ENCODE peak calls at places on chromosomes 3 and 15, in six cellular contexts. O, X, M, U, S and I are unnamed samples.

GRCh38 chr3:100732435-100732834 is 23.1 kb downstream of the TFG start:
- DNase-seq in O (no peak), X (no peak), M (no peak), U (no peak), S (no peak), I (no peak)

GRCh38 chr3:107555359-107555758 is 32.6 kb downstream of the BBX start:
- DNase-seq in O (no peak), X (no peak), M (no peak), U (no peak), S (no peak), I (no peak)

GRCh38 chr3:33115024-33115768 is 1.4 kb downstream of the CRTAP start:
- DNase-seq in O (peak; percentile 85), X (no peak), M (no peak), U (peak; percentile 78), S (peak; percentile 26), I (no peak)

GRCh38 chr15:84714816-84715215 is 1.1 kb downstream of the SEC11A start:
- DNase-seq in O (no peak), X (no peak), M (no peak), U (no peak), S (no peak), I (no peak)

GRCh38 chr3:55690746-55691540 is 203.8 kb upstream of the WNT5A start:
- DNase-seq in O (no peak), X (peak; percentile 49), M (no peak), U (no peak), S (no peak), I (no peak)

GRCh38 chr15:70341566-70341965 is 243.8 kb upstream of the TLE3 start:
- DNase-seq in O (no peak), X (no peak), M (no peak), U (no peak), S (no peak), I (no peak)

GRCh38 chr3:42503957-42504333 is 1.5 kb downstream of the VIPR1 start:
- DNase-seq in O (no peak), X (no peak), M (no peak), U (no peak), S (no peak), I (no peak)

GRCh38 chr15:66293419-66294156 is at the start of gene DIS3L:
- DNase-seq in O (peak; percentile 78), X (peak; percentile 72), M (peak; percentile 67), U (no peak), S (peak; percentile 81), I (peak; percentile 58)

GRCh38 chr15:90610220-90610619 is 80.5 kb downstream of the CRTC3 start:
- DNase-seq in O (no peak), X (no peak), M (no peak), U (no peak), S (no peak), I (no peak)

GRCh38 chr15:78950906-78951840 is 6.3 kb upstream of the CTSH start:
- DNase-seq in O (no peak), X (no peak), M (no peak), U (no peak), S (peak; percentile 59), I (no peak)

GRCh38 chr3:173217127-173217526 is 76.1 kb upstream of the SPATA16 start:
- DNase-seq in O (no peak), X (no peak), M (no peak), U (no peak), S (no peak), I (no peak)

GRCh38 chr3:184466413-184466960 is 86.6 kb downstream of the CHRD start:
- DNase-seq in O (peak; percentile 63), X (peak; percentile 14), M (no peak), U (no peak), S (no peak), I (no peak)

GRCh38 chr3:127671523-127672428 is 976 bp upstream of the ABTB1 start:
- DNase-seq in O (peak; percentile 64), X (no peak), M (no peak), U (no peak), S (no peak), I (no peak)

GRCh38 chr3:117681619-117682018 is 972.0 kb downstream of the TUSC7 start:
- DNase-seq in O (no peak), X (no peak), M (no peak), U (no peak), S (no peak), I (no peak)

GRCh38 chr3:195853930-195854478 is 42.3 kb upstream of the MUC4 start:
- DNase-seq in O (peak; percentile 35), X (no peak), M (no peak), U (no peak), S (no peak), I (no peak)

GRCh38 chr3:104069114-104069513 is 1297.6 kb upstream of the ALCAM start:
- DNase-seq in O (no peak), X (no peak), M (no peak), U (no peak), S (no peak), I (no peak)

GRCh38 chr3:52053307-52054304 is 2.8 kb downstream of the DUSP7 start:
- DNase-seq in O (peak; percentile 69), X (no peak), M (no peak), U (peak; percentile 100), S (no peak), I (no peak)

GRCh38 chr3:148648685-148649352 is 48.9 kb upstream of the AGTR1 start:
- DNase-seq in O (no peak), X (no peak), M (no peak), U (no peak), S (peak; percentile 15), I (no peak)

GRCh38 chr15:38127306-38127731 is 125.3 kb upstream of the SPRED1 start:
- DNase-seq in O (no peak), X (no peak), M (no peak), U (no peak), S (no peak), I (peak; percentile 74)

GRCh38 chr3:49806838-49807237 is 3.8 kb downstream of the INKA1 start:
- DNase-seq in O (no peak), X (no peak), M (no peak), U (no peak), S (no peak), I (no peak)

GRCh38 chr3:31289592-31289991 is 243.1 kb upstream of the STT3B start:
- DNase-seq in O (no peak), X (peak; percentile 31), M (no peak), U (no peak), S (no peak), I (no peak)

GRCh38 chr3:169760479-169760878 is 4.4 kb downstream of the TERC start:
- DNase-seq in O (no peak), X (no peak), M (no peak), U (peak; percentile 25), S (no peak), I (no peak)

GRCh38 chr15:80141916-80142598 is 10.7 kb upstream of the FAH start:
- DNase-seq in O (no peak), X (no peak), M (no peak), U (no peak), S (no peak), I (no peak)

DNA sequence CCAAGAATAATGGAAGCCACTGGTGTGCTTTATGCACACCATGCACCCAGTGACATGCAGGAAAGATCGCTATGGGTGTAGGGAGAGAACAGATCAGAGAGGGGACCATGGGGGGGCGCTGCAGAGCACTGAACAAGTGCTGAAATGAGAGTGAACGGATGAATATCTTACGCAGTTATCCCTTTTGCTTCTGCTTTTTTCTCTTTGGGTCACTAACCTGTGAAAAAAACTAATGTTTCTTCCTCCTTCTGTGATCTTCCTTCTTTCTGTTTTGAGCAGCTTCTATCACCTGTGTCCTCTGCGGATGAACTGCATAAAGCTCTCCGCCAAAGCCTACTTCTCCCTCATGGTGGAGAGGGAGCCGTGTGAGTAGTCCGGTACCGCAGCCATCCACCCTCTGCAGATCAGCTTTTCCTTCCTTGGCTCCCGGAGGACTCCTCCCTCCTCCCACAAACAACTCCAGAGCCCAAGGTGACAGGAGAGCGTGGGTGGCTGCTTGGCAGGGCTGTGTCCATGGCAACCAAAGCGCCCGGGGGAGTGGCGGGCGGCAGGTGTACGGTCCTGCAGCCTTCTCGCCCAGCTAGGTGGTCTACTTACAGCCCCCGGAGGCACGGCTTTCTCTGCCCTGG is 106.2 kb downstream of the DGKG start:
- DNase-seq in O (no peak), X (peak; percentile 39), M (no peak), U (no peak), S (no peak), I (no peak)
- TF ChIP-seq CTCF in O (no peak), X (peak; percentile 30), M (no peak), U (peak; percentile 55), S (no peak), I (no peak)

GRCh38 chr3:134312072-134312872 is 61.6 kb upstream of the RYK start:
- DNase-seq in O (peak; percentile 71), X (peak; percentile 22), M (no peak), U (no peak), S (no peak), I (no peak)
- TF ChIP-seq CTCF in O (peak; percentile 13), X (no peak), M (peak; percentile 2), U (peak; percentile 71), S (no peak), I (no peak)

GRCh38 chr3:131458653-131459052 is 44.1 kb downstream of the MRPL3 start:
- DNase-seq in O (no peak), X (no peak), M (no peak), U (no peak), S (no peak), I (no peak)
- TF ChIP-seq CTCF in O (no peak), X (no peak), M (no peak), U (no peak), S (no peak), I (no peak)

DNA sequence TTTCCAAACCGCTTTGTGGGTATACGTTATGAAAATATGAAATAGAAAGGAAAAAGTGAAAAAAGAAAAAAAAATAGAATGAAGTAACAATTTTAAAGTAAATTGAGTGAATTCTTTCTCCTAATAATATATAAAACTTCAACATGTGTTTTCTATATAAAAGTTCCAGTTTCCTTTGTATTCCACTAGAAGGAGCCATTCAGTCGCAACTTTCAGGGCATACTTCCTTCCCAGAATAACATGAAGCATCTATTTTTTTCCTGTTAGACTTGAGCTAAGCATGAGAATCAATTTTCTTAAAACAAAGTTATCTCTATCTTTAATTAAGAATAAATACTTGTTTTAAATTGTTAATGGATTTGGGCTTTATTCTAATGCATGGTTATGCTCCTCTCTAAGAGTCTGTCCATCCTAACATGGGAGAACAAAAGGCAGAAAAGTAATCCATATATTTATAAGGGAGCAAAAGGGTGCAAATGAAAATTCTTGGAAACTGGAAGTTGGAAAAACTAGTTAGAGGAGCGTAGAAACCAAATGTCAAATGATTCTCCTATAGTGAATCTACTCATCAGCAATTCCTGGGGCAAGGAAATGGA is 16.0 kb upstream of the VGLL3 start:
- DNase-seq in O (no peak), X (no peak), M (no peak), U (no peak), S (no peak), I (no peak)
- TF ChIP-seq CTCF in O (no peak), X (peak; percentile 32), M (no peak), U (peak; percentile 25), S (peak; percentile 60), I (peak; percentile 47)

GRCh38 chr3:37024092-37024491 is 30.8 kb downstream of the MLH1 start:
- DNase-seq in O (no peak), X (no peak), M (no peak), U (no peak), S (no peak), I (no peak)
- TF ChIP-seq CTCF in O (peak; percentile 38), X (no peak), M (no peak), U (peak; percentile 30), S (no peak), I (no peak)

DNA sequence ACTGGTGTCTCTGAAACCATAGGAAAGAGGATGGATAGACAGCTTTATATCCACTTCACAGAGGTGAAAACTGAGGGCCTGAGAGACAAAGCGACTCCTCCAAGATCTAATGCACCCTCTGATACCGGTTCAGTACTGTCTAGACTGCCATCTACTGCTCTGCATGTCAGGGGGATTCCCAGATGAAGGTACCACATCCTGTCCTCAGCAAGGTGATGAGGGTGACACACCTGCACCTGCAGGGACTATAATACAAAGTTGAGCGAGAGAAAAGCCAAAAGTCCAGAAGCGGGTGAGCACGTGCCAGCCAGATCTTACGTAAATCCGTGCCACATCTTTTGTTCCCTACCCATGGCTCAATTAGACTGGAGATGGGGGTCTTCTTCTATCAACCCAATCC is 32.5 kb upstream of the HES1 start:
- DNase-seq in O (no peak), X (no peak), M (no peak), U (no peak), S (no peak), I (no peak)
- TF ChIP-seq CTCF in O (no peak), X (no peak), M (no peak), U (no peak), S (no peak), I (no peak)